ENCODE peak calls at places on chromosomes 11 and 22, in six cellular contexts. N is effector memory CD4-positive, alpha-beta T cell; Q is CD8-positive, alpha-beta memory T cell; O is hepatocyte; Y is Peyer's patch; B is HepG2. T is an unnamed sample.
A peak's percentile ranks its signal among the peaks of the same experiment; 100 is the strongest.

GRCh38 chr11:64150481-64151239 is 15.3 kb downstream of the MACROD1 start:
- DNase-seq in O (no peak), Y (no peak), B (no peak), N (no peak), Q (no peak), T (no peak)

GRCh38 chr11:18704698-18705097 is 6.1 kb downstream of the TMEM86A start:
- DNase-seq in Y (no peak), O (no peak), B (no peak), N (no peak), Q (no peak), T (no peak)

GRCh38 chr11:73426184-73426845 is 50.1 kb downstream of the RELT start:
- DNase-seq in N (no peak), Y (no peak), B (no peak), O (no peak), Q (no peak), T (no peak)

GRCh38 chr11:76629853-76630599 is 40.5 kb downstream of the LRRC32 start:
- DNase-seq in Q (no peak), Y (peak; percentile 57), N (no peak), O (peak; percentile 52), B (no peak), T (peak; percentile 62)

GRCh38 chr11:63478896-63479295 is 12.1 kb downstream of the PLAAT5 start:
- DNase-seq in B (peak; percentile 61), Y (no peak), N (peak; percentile 22), O (peak; percentile 84), Q (peak; percentile 34), T (peak; percentile 81)

GRCh38 chr22:19410941-19411689 is 20.4 kb downstream of the HIRA start:
- DNase-seq in O (no peak), B (no peak), Q (no peak), N (no peak), Y (no peak), T (no peak)

GRCh38 chr11:46392421-46393230 is 1.1 kb upstream of the CHRM4 start:
- DNase-seq in Q (peak; percentile 71), Y (peak; percentile 90), O (peak; percentile 94), N (peak; percentile 59), B (peak; percentile 66), T (peak; percentile 93)

GRCh38 chr11:9687736-9688494 is 24.0 kb downstream of the SWAP70 start:
- DNase-seq in O (peak; percentile 11), N (no peak), Q (no peak), Y (no peak), B (no peak), T (peak; percentile 47)

GRCh38 chr22:36350751-36351594 is 36.8 kb downstream of the MYH9 start:
- DNase-seq in N (no peak), B (peak; percentile 91), O (peak; percentile 47), Q (no peak), Y (no peak), T (no peak)

GRCh38 chr22:33986167-33986771 is 66.0 kb upstream of the LARGE1 start:
- DNase-seq in B (no peak), O (no peak), Y (no peak), Q (no peak), N (no peak), T (no peak)
- H3K4me3 ChIP-seq in B (no peak overlapping the region), O (no peak overlapping the region), Y (no peak overlapping the region), Q (no peak overlapping the region), N (no peak overlapping the region), T (no peak overlapping the region)

GRCh38 chr22:40046126-40046525 is 51.4 kb downstream of the FAM83F start:
- DNase-seq in N (no peak), O (no peak), B (no peak), Q (no peak), Y (no peak), T (no peak)
- H3K4me3 ChIP-seq in N (peak overlapping the region; percentile 71), O (peak overlapping the region; percentile 96), B (peak overlapping the region; percentile 94), Q (peak overlapping the region; percentile 96), Y (peak overlapping the region; percentile 92), T (peak overlapping the region; percentile 80)

DNA sequence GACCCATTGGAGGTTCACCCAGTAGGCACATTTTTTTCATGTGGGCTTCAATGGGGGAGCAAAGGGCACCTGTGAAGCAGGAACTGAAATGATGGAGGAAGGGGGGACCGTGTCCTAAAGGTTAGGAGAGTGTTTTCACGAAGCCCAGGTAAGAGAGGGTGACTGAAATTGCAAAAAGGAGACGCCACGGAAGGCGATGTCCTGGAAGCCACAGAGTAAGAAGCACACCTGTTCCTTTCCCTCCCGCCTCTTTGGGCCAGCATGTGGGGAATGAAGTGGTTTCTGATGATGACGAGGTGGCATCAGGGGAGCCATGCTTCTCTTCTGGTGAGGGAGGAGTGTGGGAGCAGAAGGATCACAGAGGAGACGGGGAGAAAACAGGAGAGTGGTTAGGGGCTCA is 37.0 kb upstream of the MICAL2 start:
- DNase-seq in O (no peak), Y (no peak), B (no peak), Q (no peak), N (no peak), T (no peak)
- H3K4me3 ChIP-seq in O (no peak overlapping the region), Y (no peak overlapping the region), B (no peak overlapping the region), Q (no peak overlapping the region), N (no peak overlapping the region), T (no peak overlapping the region)

GRCh38 chr11:58578136-58578634 is 678 bp upstream of the ZFP91 start:
- DNase-seq in O (peak; percentile 98), Q (peak; percentile 89), B (peak; percentile 98), Y (peak; percentile 95), N (peak; percentile 88), T (peak; percentile 96)

GRCh38 chr11:58582437-58582836 is 3.6 kb downstream of the ZFP91 start:
- DNase-seq in N (no peak), B (no peak), Y (no peak), Q (no peak), O (no peak), T (no peak)

GRCh38 chr11:58579192-58580129 is 598 bp downstream of the ZFP91 start:
- DNase-seq in N (peak; percentile 87), O (peak; percentile 95), Q (peak; percentile 91), B (peak; percentile 78), Y (peak; percentile 94), T (peak; percentile 96)

GRCh38 chr11:58578635-58579191 is at the start of gene ZFP91:
- DNase-seq in Y (peak; percentile 98), Q (peak; percentile 95), N (peak; percentile 95), B (peak; percentile 97), O (peak; percentile 100), T (peak; percentile 99)

GRCh38 chr11:58580311-58580710 is 1.4 kb downstream of the ZFP91 start:
- DNase-seq in N (no peak), O (no peak), B (no peak), Q (no peak), Y (no peak), T (no peak)
- H3K4me3 ChIP-seq in N (peak overlapping the region; percentile 92), O (peak overlapping the region; percentile 87), B (peak overlapping the region; percentile 84), Q (peak overlapping the region; percentile 74), Y (peak overlapping the region; percentile 93), T (peak overlapping the region; percentile 79)

GRCh38 chr11:3069425-3069824 is 12.2 kb upstream of the CARS1 start:
- DNase-seq in N (no peak), O (no peak), Q (no peak), B (no peak), Y (no peak), T (no peak)
- H3K4me3 ChIP-seq in N (no peak overlapping the region), O (no peak overlapping the region), Q (no peak overlapping the region), B (no peak overlapping the region), Y (no peak overlapping the region), T (no peak overlapping the region)